ENCODE peak calls at places on chromosomes 13 and 19, in six cellular contexts. Y is HS-5; X is naive B cell; P is activated CD4-positive, alpha-beta T cell treated with anti-CD3 and anti-CD28 coated beads, Interleukin-2, amount 50 U/mL, for 24 hours; C is naive thymus-derived CD4-positive, alpha-beta T cell; G is upper lobe of left lung. I is an unnamed sample.

GRCh38 chr13:31351376-31351775 is 151.6 kb downstream of the B3GLCT start:
- DNase-seq in X (no peak), P (no peak), G (no peak), C (no peak), Y (no peak), I (no peak)

GRCh38 chr19:32998722-32999121 is 26.7 kb downstream of the FAAP24 start:
- DNase-seq in G (no peak), X (no peak), C (no peak), P (no peak), Y (no peak), I (no peak)

GRCh38 chr19:5011476-5012238 is 42.7 kb downstream of the KDM4B start:
- DNase-seq in P (no peak), C (no peak), Y (no peak), X (no peak), G (peak; percentile 57), I (no peak)

GRCh38 chr19:10379880-10380310 is 477 bp downstream of the TYK2 start:
- DNase-seq in C (no peak), P (no peak), G (no peak), Y (no peak), X (no peak), I (no peak)

GRCh38 chr19:15869109-15869555 is 28.7 kb downstream of the CYP4F2 start:
- DNase-seq in G (no peak), C (peak; percentile 45), Y (no peak), X (peak; percentile 6), P (no peak), I (peak; percentile 20)

GRCh38 chr13:97274782-97275252 is 52.7 kb downstream of the MBNL2 start:
- DNase-seq in Y (peak; percentile 53), P (no peak), G (no peak), X (no peak), C (no peak), I (no peak)

GRCh38 chr13:25149670-25150069 is 22.4 kb downstream of the AMER2 start:
- DNase-seq in G (no peak), X (no peak), P (no peak), Y (no peak), C (no peak), I (no peak)

GRCh38 chr19:42132030-42132628 is at the start of gene POU2F2:
- DNase-seq in C (peak; percentile 75), P (peak; percentile 71), Y (no peak), G (peak; percentile 84), X (peak; percentile 93), I (no peak)

GRCh38 chr19:15432018-15432494 is 13.3 kb upstream of the AKAP8L start:
- DNase-seq in C (no peak), G (no peak), P (no peak), Y (no peak), X (no peak), I (no peak)

GRCh38 chr19:5058456-5059190 is 89.7 kb downstream of the KDM4B start:
- DNase-seq in X (no peak), G (peak; percentile 72), P (no peak), C (no peak), Y (no peak), I (no peak)

GRCh38 chr19:55442372-55443044 is 592 bp downstream of the SHISA7 start:
- DNase-seq in C (no peak), Y (no peak), G (peak; percentile 75), P (no peak), X (no peak), I (no peak)

GRCh38 chr13:63198076-63198475 is 1782.4 kb upstream of the PCDH20 start:
- DNase-seq in C (no peak), X (no peak), P (no peak), G (no peak), Y (no peak), I (no peak)

GRCh38 chr13:44904982-44905381 is 84.3 kb downstream of the NUFIP1 start:
- DNase-seq in G (no peak), Y (no peak), X (no peak), P (no peak), C (no peak), I (no peak)

GRCh38 chr13:59172076-59172475 is 991.7 kb downstream of the DIAPH3 start:
- DNase-seq in C (no peak), X (no peak), G (no peak), P (no peak), Y (no peak), I (no peak)

GRCh38 chr13:100521912-100522490 is 66.6 kb downstream of the GGACT start:
- DNase-seq in X (no peak), P (no peak), G (no peak), Y (no peak), C (no peak), I (no peak)

GRCh38 chr13:76762731-76763130 is 123.5 kb downstream of the KCTD12 start:
- DNase-seq in X (no peak), G (no peak), Y (no peak), P (no peak), C (no peak), I (no peak)

GRCh38 chr13:110483386-110483785 is 78.1 kb downstream of the RAB20 start:
- DNase-seq in G (no peak), P (no peak), Y (no peak), X (no peak), C (no peak), I (no peak)

GRCh38 chr19:5047251-5047935 is 78.5 kb downstream of the KDM4B start:
- DNase-seq in P (no peak), C (no peak), X (no peak), Y (no peak), G (peak; percentile 81), I (no peak)

GRCh38 chr19:1855828-1856255 is 7.5 kb downstream of the KLF16 start:
- DNase-seq in C (no peak), X (no peak), P (no peak), Y (no peak), G (no peak), I (no peak)

GRCh38 chr13:91212229-91212628 is 135.3 kb upstream of the MIR17HG start:
- DNase-seq in Y (no peak), X (no peak), C (no peak), G (no peak), P (no peak), I (no peak)

GRCh38 chr19:23522431-23522830 is 127.2 kb upstream of the ZNF91 start:
- DNase-seq in C (no peak), P (no peak), G (no peak), X (no peak), Y (no peak), I (no peak)

GRCh38 chr13:33636955-33637670 is 180.8 kb upstream of the RFC3 start:
- DNase-seq in Y (no peak), G (no peak), C (no peak), X (no peak), P (no peak), I (no peak)

GRCh38 chr13:23570099-23570926 is at the start of gene TNFRSF19:
- DNase-seq in Y (no peak), G (no peak), P (no peak), X (no peak), C (no peak), I (no peak)

GRCh38 chr13:97316390-97316789 is 94.3 kb downstream of the MBNL2 start:
- DNase-seq in X (no peak), C (no peak), Y (no peak), G (no peak), P (no peak), I (no peak)

GRCh38 chr19:2552859-2553258 is 76.9 kb downstream of the GADD45B start:
- DNase-seq in G (no peak), C (peak; percentile 54), P (no peak), Y (no peak), X (peak; percentile 78), I (no peak)

GRCh38 chr13:31172001-31172400 is 10.3 kb upstream of the HSPH1 start:
- DNase-seq in G (no peak), X (no peak), C (no peak), Y (no peak), P (no peak), I (no peak)

GRCh38 chr13:47672982-47673670 is 327.9 kb downstream of the SUCLA2 start:
- DNase-seq in P (no peak), X (no peak), Y (peak; percentile 19), G (no peak), C (no peak), I (no peak)

GRCh38 chr13:111213964-111214726 is 99.0 kb downstream of the ARHGEF7 start:
- DNase-seq in X (peak; percentile 54), Y (no peak), P (no peak), G (no peak), C (no peak), I (no peak)

GRCh38 chr19:46015961-46016425 is 6.9 kb downstream of the PGLYRP1 start:
- DNase-seq in G (peak; percentile 85), Y (no peak), X (peak; percentile 19), C (peak; percentile 28), P (no peak), I (peak; percentile 76)

GRCh38 chr19:29887498-29887897 is 54.5 kb upstream of the URI1 start:
- DNase-seq in P (no peak), C (no peak), X (no peak), Y (no peak), G (no peak), I (no peak)

GRCh38 chr19:18044825-18045304 is 36.9 kb downstream of the ARRDC2 start:
- DNase-seq in C (peak; percentile 73), X (peak; percentile 91), Y (no peak), P (peak; percentile 74), G (no peak), I (peak; percentile 79)

GRCh38 chr19:15631817-15632216 is 8.9 kb upstream of the CYP4F3 start:
- DNase-seq in C (peak; percentile 21), X (no peak), P (no peak), Y (no peak), G (no peak), I (no peak)

GRCh38 chr13:20814224-20814910 is 40.6 kb upstream of the EEF1AKMT1 start:
- DNase-seq in C (no peak), G (no peak), P (no peak), X (no peak), Y (peak; percentile 72), I (peak; percentile 50)

GRCh38 chr13:99572921-99573320 is 71.6 kb downstream of the TM9SF2 start:
- DNase-seq in P (no peak), X (no peak), G (no peak), Y (no peak), C (no peak), I (no peak)

GRCh38 chr19:15285896-15286591 is 46.3 kb downstream of the BRD4 start:
- DNase-seq in P (no peak), Y (no peak), X (peak; percentile 81), G (no peak), C (no peak), I (no peak)

GRCh38 chr13:84500016-84500415 is 617.7 kb upstream of the SLITRK1 start:
- DNase-seq in P (no peak), X (no peak), C (no peak), G (no peak), Y (no peak), I (no peak)

GRCh38 chr19:33413868-33414666 is 40.6 kb downstream of the CEBPG start:
- DNase-seq in C (no peak), Y (no peak), P (no peak), G (peak; percentile 72), X (no peak), I (no peak)

I was measured in pancreas.